ENCODE peak calls at places on chromosomes 11 and 22, in ten cellular contexts. P is BJ; T is WTC11; O is colonic mucosa; B is H9; C is lower lobe of right lung; Y is AG09309; F is heart right ventricle; Q is choroid plexus epithelial cell; K is CD8-positive, alpha-beta T cell. G is an unnamed sample.

GRCh38 chr11:134207538-134208239 is 16.1 kb downstream of the NCAPD3 start:
- DNase-seq in F (no peak), C (peak), O (peak), Y (no peak), P (no peak), T (peak), Q (peak), B (peak), K (peak), G (peak)

GRCh38 chr11:59818572-59818971 is 8.0 kb upstream of the MRPL16 start:
- DNase-seq in Y (no peak), C (no peak), Q (no peak), P (no peak), O (no peak), F (no peak), K (no peak), T (no peak), B (no peak), G (no peak)

GRCh38 chr11:27678242-27678641 is 22.0 kb downstream of the BDNF start:
- DNase-seq in B (no peak), C (no peak), F (no peak), Q (peak), T (no peak), Y (no peak), O (no peak), K (no peak), P (no peak), G (no peak)

GRCh38 chr11:1640076-1640946 is 10.7 kb downstream of the KRTAP5-5 start:
- DNase-seq in B (peak), P (no peak), Y (no peak), Q (peak), K (peak), F (no peak), T (peak), C (no peak), O (peak), G (no peak)

GRCh38 chr22:23249506-23250423 is 69.5 kb downstream of the BCR start:
- DNase-seq in Y (no peak), T (no peak), Q (no peak), B (no peak), C (no peak), P (no peak), O (no peak), F (no peak), K (no peak), G (peak)

GRCh38 chr11:126410649-126411048 is 55.2 kb downstream of the ST3GAL4 start:
- DNase-seq in Q (no peak), B (no peak), P (no peak), K (no peak), C (peak), Y (no peak), O (no peak), F (peak), T (no peak), G (peak)

GRCh38 chr11:110317516-110317932 is 21.1 kb upstream of the RDX start:
- DNase-seq in O (no peak), K (no peak), F (no peak), T (no peak), Q (peak), B (no peak), Y (no peak), P (no peak), C (no peak), G (no peak)

GRCh38 chr11:96313163-96313562 is 29.8 kb downstream of the MAML2 start:
- DNase-seq in F (no peak), T (no peak), Q (no peak), Y (no peak), P (no peak), C (no peak), O (no peak), K (no peak), B (no peak), G (no peak)

GRCh38 chr22:30284172-30284571 is 5.1 kb downstream of the CASTOR1 start:
- DNase-seq in Y (no peak), Q (no peak), K (no peak), O (no peak), P (no peak), C (no peak), F (no peak), B (no peak), T (no peak), G (no peak)

GRCh38 chr11:132284611-132285010 is 914.2 kb downstream of the NTM start:
- DNase-seq in O (no peak), Y (no peak), C (no peak), F (no peak), T (peak), K (no peak), P (no peak), Q (no peak), B (no peak), G (no peak)
- TF ChIP-seq CTCF in O (no peak), Y (no peak), C (no peak), F (no peak), T (no peak), K (no peak), P (no peak), Q (no peak), B (no peak), G (no peak)

GRCh38 chr22:31969789-31970489 is 25.6 kb downstream of the YWHAH start:
- DNase-seq in O (peak), Q (peak), C (peak), Y (no peak), P (no peak), B (peak), F (peak), K (peak), T (peak), G (peak)
- TF ChIP-seq CTCF in O (no peak), Q (peak), C (no peak), Y (peak), P (peak), B (peak), F (peak), K (no peak), T (no peak), G (peak)

GRCh38 chr22:46515208-46516111 is 22.0 kb downstream of the CELSR1 start:
- DNase-seq in Q (peak), B (no peak), F (no peak), T (no peak), K (no peak), O (no peak), Y (no peak), P (no peak), C (no peak), G (peak)

GRCh38 chr22:46511391-46512370 is 25.7 kb downstream of the CELSR1 start:
- DNase-seq in T (no peak), O (no peak), B (no peak), F (no peak), P (no peak), C (no peak), K (no peak), Q (no peak), Y (no peak), G (peak)

GRCh38 chr22:46513908-46514550 is 23.4 kb downstream of the CELSR1 start:
- DNase-seq in T (no peak), B (no peak), F (no peak), K (no peak), P (no peak), Y (no peak), Q (no peak), O (no peak), C (peak), G (no peak)

GRCh38 chr22:46514592-46515207 is 22.7 kb downstream of the CELSR1 start:
- DNase-seq in P (no peak), Q (peak), C (no peak), B (no peak), O (no peak), T (no peak), K (no peak), Y (no peak), F (no peak), G (no peak)

DNA sequence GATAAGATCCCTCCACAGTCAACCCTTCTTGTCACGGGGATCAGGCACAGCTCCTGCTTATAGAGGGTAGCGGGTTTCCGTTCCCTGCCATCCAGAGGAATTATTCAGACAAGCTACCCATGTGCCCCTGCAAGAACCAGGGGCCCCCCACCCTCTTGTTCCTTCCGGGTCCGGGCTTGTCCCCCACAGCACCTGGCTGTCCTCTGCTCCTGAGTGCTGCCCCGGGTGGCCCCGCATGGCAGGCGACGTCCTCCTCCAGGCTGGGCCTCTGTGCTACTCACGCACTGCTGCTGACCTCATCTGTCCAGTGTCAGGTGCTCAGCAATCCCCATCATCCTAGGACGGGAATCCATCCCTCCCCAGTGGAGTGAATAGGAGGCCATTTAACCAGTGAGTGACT is 24.7 kb downstream of the CELSR1 start:
- DNase-seq in T (no peak), F (no peak), B (no peak), C (no peak), K (no peak), Y (no peak), O (no peak), P (no peak), Q (no peak), G (no peak)
- TF ChIP-seq CTCF in T (no peak), F (no peak), B (no peak), C (no peak), K (no peak), Y (no peak), O (no peak), P (no peak), Q (no peak), G (no peak)

GRCh38 chr11:32173435-32173834 is 82.6 kb downstream of the RCN1 start:
- DNase-seq in B (peak), Q (peak), K (no peak), T (peak), F (peak), O (peak), C (peak), Y (peak), P (no peak), G (peak)
- TF ChIP-seq CTCF in B (peak), Q (peak), K (no peak), T (peak), F (peak), O (peak), C (peak), Y (peak), P (peak), G (peak)

GRCh38 chr11:44130751-44131150 is 35.3 kb downstream of the EXT2 start:
- DNase-seq in B (no peak), Q (peak), K (no peak), T (no peak), Y (no peak), P (no peak), F (no peak), C (no peak), O (no peak), G (peak)

GRCh38 chr11:44128729-44129128 is 33.3 kb downstream of the EXT2 start:
- DNase-seq in K (no peak), F (no peak), T (no peak), P (no peak), Y (no peak), C (no peak), B (no peak), O (no peak), Q (no peak), G (no peak)

GRCh38 chr11:44134625-44135024 is 39.1 kb downstream of the EXT2 start:
- DNase-seq in Q (no peak), C (no peak), T (no peak), F (no peak), K (no peak), P (no peak), Y (no peak), B (no peak), O (no peak), G (no peak)

GRCh38 chr11:44136176-44136945 is 40.9 kb downstream of the EXT2 start:
- DNase-seq in B (no peak), T (no peak), K (no peak), C (no peak), P (no peak), F (no peak), Q (no peak), O (no peak), Y (no peak), G (no peak)

DNA sequence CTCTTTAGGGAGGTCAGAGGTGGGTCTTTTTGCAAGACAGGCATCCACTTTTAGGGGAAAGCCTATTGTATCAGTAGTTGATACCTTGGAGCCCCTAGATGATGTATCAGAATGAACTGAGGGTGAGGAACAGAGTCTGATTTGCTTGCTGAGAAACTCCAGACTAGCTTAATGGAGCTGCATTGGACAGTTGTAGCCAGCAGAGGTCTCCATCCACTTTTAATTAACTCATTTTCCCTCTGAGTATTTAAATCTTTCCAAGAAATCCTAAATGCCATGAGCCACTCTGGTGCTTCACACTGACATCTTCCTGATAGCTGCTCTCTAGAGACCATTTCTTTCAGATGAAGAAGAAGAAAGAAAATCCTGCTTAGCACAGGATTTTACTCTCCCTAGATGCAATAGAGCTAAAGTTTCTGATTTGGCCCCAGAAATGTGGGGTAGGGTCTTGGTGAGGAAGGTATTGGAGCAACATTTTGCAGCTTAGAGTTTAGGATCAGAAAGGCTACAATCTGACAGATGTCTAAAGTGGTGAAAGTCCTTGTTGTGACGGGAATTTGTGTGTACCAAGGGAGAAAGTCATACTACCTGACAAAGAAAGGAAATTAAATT is 38.0 kb downstream of the EXT2 start:
- DNase-seq in F (no peak), T (no peak), Q (peak), C (no peak), P (no peak), B (no peak), Y (no peak), O (no peak), K (no peak), G (no peak)
- TF ChIP-seq CTCF in F (peak), T (peak), Q (peak), C (peak), P (peak), B (peak), Y (peak), O (peak), K (no peak), G (peak)

GRCh38 chr11:73902303-73902702 is 25.5 kb downstream of the PAAF1 start:
- DNase-seq in B (no peak), O (no peak), F (no peak), T (no peak), P (no peak), Y (no peak), C (no peak), Q (no peak), K (no peak), G (no peak)

GRCh38 chr11:73912045-73912444 is 35.2 kb downstream of the PAAF1 start:
- DNase-seq in B (no peak), F (no peak), K (no peak), T (no peak), Y (no peak), Q (no peak), P (no peak), O (no peak), C (no peak), G (no peak)

GRCh38 chr11:73907191-73907590 is 30.4 kb downstream of the PAAF1 start:
- DNase-seq in F (no peak), T (no peak), Y (no peak), P (no peak), B (no peak), C (peak), Q (peak), K (no peak), O (no peak), G (peak)
- TF ChIP-seq CTCF in F (no peak), T (no peak), Y (peak), P (no peak), B (peak), C (no peak), Q (peak), K (no peak), O (no peak), G (peak)

G was measured in psoas muscle.